ENCODE peak calls at places on chromosomes 5 and 9, in ten cellular contexts. S, F, U, M, A, L, E, D, H and Y are unnamed samples.
A peak's percentile ranks its signal among the peaks of the same experiment; 100 is the strongest.

GRCh38 chr9:71096431-71097108 is 24.9 kb downstream of the TRPM3 start:
- DNase-seq in H (no peak), E (no peak), M (no peak), S (no peak), F (no peak), D (no peak), L (no peak), U (no peak), A (no peak), Y (no peak)

GRCh38 chr9:110058304-110058953 is 149.5 kb downstream of the C9orf152 start:
- DNase-seq in A (no peak), E (peak; percentile 41), S (no peak), M (no peak), F (no peak), D (peak; percentile 59), L (no peak), H (peak; percentile 45), U (no peak), Y (peak; percentile 24)

GRCh38 chr9:33170464-33171156 is 3.5 kb upstream of the B4GALT1 start:
- DNase-seq in M (no peak), E (no peak), H (peak; percentile 82), A (no peak), S (peak; percentile 74), D (peak; percentile 65), L (no peak), F (no peak), U (peak; percentile 65), Y (no peak)

GRCh38 chr9:136138566-136138965 is 19.9 kb upstream of the TMEM250 start:
- DNase-seq in H (peak; percentile 30), D (no peak), F (no peak), A (no peak), L (no peak), S (no peak), M (no peak), U (no peak), E (peak; percentile 38), Y (peak; percentile 58)

GRCh38 chr9:110047955-110048472 is 159.9 kb downstream of the C9orf152 start:
- DNase-seq in F (no peak), L (no peak), D (no peak), S (no peak), U (no peak), E (no peak), H (peak; percentile 69), A (no peak), M (no peak), Y (peak; percentile 15)

GRCh38 chr5:67152400-67152799 is 44.2 kb downstream of the CD180 start:
- DNase-seq in S (no peak), E (no peak), A (no peak), L (no peak), F (no peak), D (no peak), H (no peak), U (no peak), M (no peak), Y (no peak)

GRCh38 chr5:33785571-33785970 is 106.2 kb downstream of the ADAMTS12 start:
- DNase-seq in A (no peak), D (no peak), H (no peak), U (no peak), M (no peak), S (no peak), E (no peak), L (no peak), F (no peak), Y (no peak)

GRCh38 chr9:91419222-91420191 is 4.1 kb downstream of the NFIL3 start:
- DNase-seq in D (no peak), S (no peak), A (no peak), F (peak; percentile 91), M (peak; percentile 94), L (peak; percentile 71), H (no peak), E (no peak), U (peak; percentile 71), Y (no peak)

GRCh38 chr5:107402881-107403280 is 267.9 kb downstream of the EFNA5 start:
- DNase-seq in H (peak; percentile 70), U (no peak), L (no peak), F (no peak), M (no peak), S (no peak), A (no peak), E (no peak), D (no peak), Y (no peak)

GRCh38 chr5:179151521-179152118 is 91.4 kb downstream of the ZNF354C start:
- DNase-seq in D (no peak), A (no peak), L (no peak), H (no peak), M (no peak), F (no peak), E (no peak), S (no peak), U (no peak), Y (no peak)